ENCODE peak calls at places on chromosomes 13 and 19, in six cellular contexts. K, H, A, N, U and Q are unnamed samples.

GRCh38 chr19:54230031-54230430 is 7.2 kb upstream of the LILRB3 start:
- DNase-seq in K (no peak), H (no peak), A (no peak), N (no peak), U (no peak), Q (no peak)

GRCh38 chr19:12159773-12160414 is 3.0 kb upstream of the ZNF136 start:
- DNase-seq in K (peak; percentile 28), H (no peak), A (no peak), N (peak; percentile 10), U (no peak), Q (no peak)

GRCh38 chr19:2051771-2052704 is 994 bp upstream of the MKNK2 start:
- DNase-seq in K (peak; percentile 63), H (no peak), A (no peak), N (no peak), U (no peak), Q (no peak)

GRCh38 chr19:53545271-53546065 is 7.5 kb downstream of the ZNF331 start:
- DNase-seq in K (no peak), H (no peak), A (peak; percentile 80), N (no peak), U (peak; percentile 13), Q (peak; percentile 98)

GRCh38 chr13:21998279-21998678 is 327.4 kb downstream of the FGF9 start:
- DNase-seq in K (no peak), H (no peak), A (no peak), N (peak; percentile 18), U (peak; percentile 26), Q (no peak)

GRCh38 chr19:11041194-11041593 is 48.1 kb upstream of the LDLR start:
- DNase-seq in K (no peak), H (no peak), A (no peak), N (no peak), U (no peak), Q (no peak)

GRCh38 chr13:41196620-41197019 is 2.3 kb upstream of the KBTBD7 start:
- DNase-seq in K (peak; percentile 23), H (no peak), A (no peak), N (no peak), U (peak; percentile 11), Q (peak; percentile 48)

GRCh38 chr13:20231839-20232555 is at the start of gene GJB6:
- DNase-seq in K (no peak), H (no peak), A (no peak), N (peak; percentile 82), U (peak; percentile 32), Q (no peak)

GRCh38 chr13:22278336-22278929 is 607.6 kb downstream of the FGF9 start:
- DNase-seq in K (peak; percentile 32), H (peak; percentile 34), A (peak; percentile 63), N (peak; percentile 73), U (peak; percentile 65), Q (peak; percentile 44)

GRCh38 chr13:76792680-76793334 is 93.4 kb downstream of the KCTD12 start:
- DNase-seq in K (no peak), H (no peak), A (peak; percentile 66), N (no peak), U (no peak), Q (peak; percentile 43)

GRCh38 chr13:90233933-90234672 is 1113.4 kb upstream of the MIR17HG start:
- DNase-seq in K (no peak), H (no peak), A (no peak), N (no peak), U (no peak), Q (peak; percentile 17)

GRCh38 chr19:1183543-1184172 is 9.6 kb upstream of the SBNO2 start:
- DNase-seq in K (no peak), H (peak; percentile 73), A (peak; percentile 25), N (no peak), U (peak; percentile 92), Q (peak; percentile 92)

GRCh38 chr19:16834747-16835146 is 5.5 kb downstream of the SIN3B start:
- DNase-seq in K (no peak), H (no peak), A (peak; percentile 28), N (no peak), U (no peak), Q (peak; percentile 54)

GRCh38 chr13:39597828-39598227 is 5.2 kb downstream of the LHFPL6 start:
- DNase-seq in K (peak; percentile 29), H (no peak), A (peak; percentile 59), N (no peak), U (no peak), Q (no peak)

GRCh38 chr13:36920612-36921185 is 661 bp upstream of the SMAD9 start:
- DNase-seq in K (peak; percentile 56), H (no peak), A (no peak), N (peak; percentile 22), U (peak; percentile 47), Q (no peak)

GRCh38 chr13:113856716-113857065 is 7.2 kb downstream of the GAS6 start:
- DNase-seq in K (no peak), H (no peak), A (peak; percentile 78), N (no peak), U (no peak), Q (peak; percentile 31)

GRCh38 chr13:111418101-111418500 is 97.7 kb downstream of the TEX29 start:
- DNase-seq in K (no peak), H (no peak), A (no peak), N (no peak), U (no peak), Q (no peak)

GRCh38 chr13:44865722-44866484 is 123.4 kb downstream of the NUFIP1 start:
- DNase-seq in K (no peak), H (no peak), A (no peak), N (no peak), U (no peak), Q (no peak)

GRCh38 chr13:99446242-99446641 is 55.0 kb upstream of the TM9SF2 start:
- DNase-seq in K (no peak), H (peak; percentile 36), A (no peak), N (no peak), U (peak; percentile 73), Q (peak; percentile 2)

GRCh38 chr13:40993987-40994386 is 25.1 kb downstream of the ELF1 start:
- DNase-seq in K (no peak), H (peak; percentile 87), A (no peak), N (no peak), U (peak; percentile 91), Q (peak; percentile 91)

GRCh38 chr13:45575146-45575829 is 40.3 kb downstream of the ERICH6B start:
- DNase-seq in K (no peak), H (no peak), A (no peak), N (no peak), U (no peak), Q (peak; percentile 54)

GRCh38 chr19:3135961-3136683 is at the start of gene GNA15:
- DNase-seq in K (no peak), H (no peak), A (no peak), N (no peak), U (no peak), Q (no peak)

GRCh38 chr19:17385878-17386611 is 8.0 kb downstream of the CCDC194 start:
- DNase-seq in K (peak; percentile 74), H (no peak), A (peak; percentile 30), N (peak; percentile 85), U (peak; percentile 79), Q (peak; percentile 62)

GRCh38 chr19:33376931-33377557 is 3.5 kb downstream of the CEBPG start:
- DNase-seq in K (no peak), H (no peak), A (no peak), N (no peak), U (no peak), Q (peak; percentile 59)

GRCh38 chr19:29517946-29518345 is 7.8 kb upstream of the VSTM2B start:
- DNase-seq in K (no peak), H (no peak), A (no peak), N (no peak), U (no peak), Q (no peak)

GRCh38 chr19:1468274-1469199 is 10.5 kb downstream of the C19orf25 start:
- DNase-seq in K (peak; percentile 29), H (no peak), A (peak; percentile 37), N (peak; percentile 76), U (no peak), Q (peak; percentile 32)

DNA sequence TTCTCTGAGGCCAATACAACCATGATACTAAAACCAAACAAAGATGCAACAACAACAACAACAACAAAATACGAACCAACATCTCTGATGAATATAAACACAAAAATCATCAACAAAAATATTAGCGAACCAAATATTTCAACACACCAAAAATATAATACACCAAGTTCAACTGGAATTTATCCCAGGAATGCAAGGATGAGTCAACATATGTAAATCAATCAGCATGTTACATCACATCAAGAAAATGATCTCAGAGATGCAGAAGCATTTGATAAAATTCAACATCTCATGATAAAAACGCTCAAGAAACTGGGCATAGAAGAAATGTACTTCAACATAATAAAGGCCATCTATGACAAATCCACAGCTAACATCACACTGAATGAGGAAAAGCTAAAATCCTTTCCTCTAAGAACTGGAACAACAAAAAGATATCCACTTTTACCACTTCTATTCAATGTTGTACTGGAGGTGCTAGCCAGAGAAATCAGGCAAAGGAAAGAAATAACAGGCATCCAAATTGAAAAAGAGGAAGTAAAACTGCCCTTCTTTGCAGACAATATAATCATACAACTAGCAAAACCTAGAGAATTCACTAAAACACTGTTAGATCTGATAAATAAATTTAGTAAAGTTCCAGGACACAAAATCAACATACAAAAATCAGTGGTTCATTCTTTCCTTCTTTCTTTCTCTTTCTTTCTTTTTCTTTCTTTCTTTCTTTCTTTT is 2448.7 kb upstream of the PCDH20 start:
- DNase-seq in K (no peak), H (no peak), A (peak; percentile 58), N (no peak), U (peak; percentile 9), Q (no peak)
- H3K4me2 ChIP-seq in K (no peak overlapping the region), H (no peak overlapping the region), A (no peak overlapping the region), N (no peak overlapping the region), U (no peak overlapping the region), Q (no peak overlapping the region)

GRCh38 chr19:50551713-50552187 is 16.5 kb downstream of the LRRC4B start:
- DNase-seq in K (no peak), H (no peak), A (no peak), N (peak; percentile 83), U (peak; percentile 61), Q (no peak)
- H3K4me2 ChIP-seq in K (no peak overlapping the region), H (no peak overlapping the region), A (no peak overlapping the region), N (peak overlapping the region; percentile 98), U (peak overlapping the region; percentile 93), Q (no peak overlapping the region)

GRCh38 chr19:10007366-10007765 is 2.9 kb downstream of the COL5A3 start:
- DNase-seq in K (no peak), H (no peak), A (peak; percentile 47), N (no peak), U (no peak), Q (no peak)
- H3K4me2 ChIP-seq in K (no peak overlapping the region), H (no peak overlapping the region), A (no peak overlapping the region), N (no peak overlapping the region), U (no peak overlapping the region), Q (no peak overlapping the region)

GRCh38 chr19:39136225-39136940 is 10.8 kb downstream of the PAK4 start:
- DNase-seq in K (no peak), H (no peak), A (no peak), N (no peak), U (no peak), Q (no peak)
- H3K4me2 ChIP-seq in K (no peak overlapping the region), H (peak overlapping the region; percentile 42), A (no peak overlapping the region), N (no peak overlapping the region), U (no peak overlapping the region), Q (no peak overlapping the region)

DNA sequence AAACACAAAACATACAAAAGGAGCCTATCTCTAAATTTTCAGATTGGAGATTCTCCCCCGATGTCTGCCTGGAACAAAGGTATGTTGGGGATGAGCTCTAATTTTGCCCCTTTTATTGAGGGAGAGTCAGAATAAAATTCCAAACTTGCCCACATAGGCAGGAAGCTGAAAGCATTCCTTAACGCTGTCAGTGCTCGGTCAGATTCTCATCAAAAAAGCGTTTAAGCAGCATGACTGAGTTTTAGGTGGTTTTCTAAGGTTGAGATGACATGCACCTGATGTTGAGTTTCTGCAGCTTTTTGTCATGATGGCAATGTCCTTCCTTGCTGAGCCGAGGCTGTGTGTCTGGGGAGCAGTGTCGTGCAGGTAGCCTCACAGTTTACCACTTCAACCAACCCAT is 48.4 kb upstream of the MEDAG start:
- DNase-seq in K (no peak), H (no peak), A (no peak), N (no peak), U (no peak), Q (no peak)
- H3K4me2 ChIP-seq in K (no peak overlapping the region), H (no peak overlapping the region), A (no peak overlapping the region), N (no peak overlapping the region), U (no peak overlapping the region), Q (no peak overlapping the region)